ENCODE peak calls at places on chromosomes 2 and 18, in nine cellular contexts. R is CD8-positive, alpha-beta T cell; Y is cardiac muscle cell; N is NB4; C is astrocyte of the spinal cord; L is HCT116; E is neural progenitor cell; K is AG09309; V is fibroblast of pulmonary artery. B is an unnamed sample.
A peak's percentile ranks its signal among the peaks of the same experiment; 100 is the strongest.

GRCh38 chr18:45834303-45834702 is 8.8 kb downstream of the SIGLEC15 start:
- DNase-seq in R (no peak), Y (no peak), N (no peak), C (no peak), L (no peak), E (no peak), K (no peak), V (no peak), B (no peak)

GRCh38 chr2:42336361-42336965 is 24.6 kb downstream of the COX7A2L start:
- DNase-seq in R (no peak), Y (no peak), N (no peak), C (no peak), L (no peak), E (peak; percentile 71), K (no peak), V (no peak), B (no peak)

GRCh38 chr18:7740815-7741214 is 173.7 kb downstream of the PTPRM start:
- DNase-seq in R (no peak), Y (no peak), N (no peak), C (peak; percentile 41), L (no peak), E (peak; percentile 43), K (no peak), V (no peak), B (no peak)

GRCh38 chr18:63994783-63995399 is 25.0 kb downstream of the SERPINB8 start:
- DNase-seq in R (peak; percentile 39), Y (peak; percentile 73), N (peak; percentile 58), C (peak; percentile 45), L (peak; percentile 22), E (peak; percentile 61), K (no peak), V (peak; percentile 70), B (peak; percentile 26)

GRCh38 chr18:62767321-62767720 is 52.0 kb downstream of the PHLPP1 start:
- DNase-seq in R (no peak), Y (peak; percentile 27), N (no peak), C (peak; percentile 82), L (no peak), E (no peak), K (no peak), V (no peak), B (peak; percentile 83)

GRCh38 chr18:26717123-26717522 is 148.4 kb downstream of the AQP4 start:
- DNase-seq in R (no peak), Y (no peak), N (peak; percentile 43), C (no peak), L (no peak), E (no peak), K (no peak), V (no peak), B (no peak)

GRCh38 chr2:208552943-208553342 is 146.4 kb downstream of the PTH2R start:
- DNase-seq in R (no peak), Y (no peak), N (no peak), C (no peak), L (no peak), E (no peak), K (no peak), V (no peak), B (no peak)

GRCh38 chr18:48216639-48217280 is 192.4 kb downstream of the ZBTB7C start:
- DNase-seq in R (no peak), Y (no peak), N (no peak), C (no peak), L (no peak), E (no peak), K (no peak), V (peak; percentile 27), B (no peak)

GRCh38 chr2:179917272-179917671 is 55.9 kb upstream of the ZNF385B start:
- DNase-seq in R (no peak), Y (peak; percentile 61), N (peak; percentile 19), C (peak; percentile 74), L (no peak), E (no peak), K (peak; percentile 62), V (peak; percentile 60), B (peak; percentile 82)

GRCh38 chr18:14942275-14942674 is 194.3 kb downstream of the ANKRD30B start:
- DNase-seq in R (no peak), Y (no peak), N (no peak), C (no peak), L (no peak), E (no peak), K (no peak), V (no peak), B (no peak)

GRCh38 chr18:70366174-70366573 is 77.3 kb downstream of the SOCS6 start:
- DNase-seq in R (no peak), Y (peak; percentile 30), N (no peak), C (no peak), L (no peak), E (peak; percentile 82), K (no peak), V (no peak), B (no peak)

GRCh38 chr2:68762665-68763064 is 28.1 kb downstream of the ARHGAP25 start:
- DNase-seq in R (no peak), Y (peak; percentile 79), N (peak; percentile 61), C (no peak), L (no peak), E (no peak), K (no peak), V (peak; percentile 82), B (no peak)

GRCh38 chr18:10194592-10194991 is 259.8 kb upstream of the APCDD1 start:
- DNase-seq in R (no peak), Y (peak; percentile 21), N (peak; percentile 18), C (no peak), L (no peak), E (no peak), K (no peak), V (no peak), B (no peak)
- TF ChIP-seq CTCF in R (no peak), Y (no peak), N (no peak), C (no peak), L (no peak), E (no peak), K (no peak), V (peak; percentile 4), B (no peak)

GRCh38 chr18:23134780-23135678 is at the start of gene CABLES1:
- DNase-seq in R (peak; percentile 23), Y (peak; percentile 67), N (peak; percentile 73), C (peak; percentile 73), L (no peak), E (peak; percentile 71), K (no peak), V (peak; percentile 71), B (no peak)

GRCh38 chr18:23135679-23136325 is 517 bp downstream of the CABLES1 start:
- DNase-seq in R (peak; percentile 24), Y (peak; percentile 54), N (peak; percentile 48), C (no peak), L (no peak), E (peak; percentile 82), K (no peak), V (peak; percentile 42), B (no peak)

GRCh38 chr18:23136326-23137092 is 1.2 kb downstream of the CABLES1 start:
- DNase-seq in R (peak; percentile 14), Y (peak; percentile 42), N (peak; percentile 62), C (peak; percentile 39), L (no peak), E (peak; percentile 41), K (no peak), V (peak; percentile 39), B (no peak)

GRCh38 chr18:23131693-23132319 is 3.5 kb upstream of the CABLES1 start:
- DNase-seq in R (peak; percentile 72), Y (peak; percentile 91), N (peak; percentile 82), C (peak; percentile 82), L (peak; percentile 73), E (peak; percentile 85), K (peak; percentile 59), V (peak; percentile 94), B (peak; percentile 76)

DNA sequence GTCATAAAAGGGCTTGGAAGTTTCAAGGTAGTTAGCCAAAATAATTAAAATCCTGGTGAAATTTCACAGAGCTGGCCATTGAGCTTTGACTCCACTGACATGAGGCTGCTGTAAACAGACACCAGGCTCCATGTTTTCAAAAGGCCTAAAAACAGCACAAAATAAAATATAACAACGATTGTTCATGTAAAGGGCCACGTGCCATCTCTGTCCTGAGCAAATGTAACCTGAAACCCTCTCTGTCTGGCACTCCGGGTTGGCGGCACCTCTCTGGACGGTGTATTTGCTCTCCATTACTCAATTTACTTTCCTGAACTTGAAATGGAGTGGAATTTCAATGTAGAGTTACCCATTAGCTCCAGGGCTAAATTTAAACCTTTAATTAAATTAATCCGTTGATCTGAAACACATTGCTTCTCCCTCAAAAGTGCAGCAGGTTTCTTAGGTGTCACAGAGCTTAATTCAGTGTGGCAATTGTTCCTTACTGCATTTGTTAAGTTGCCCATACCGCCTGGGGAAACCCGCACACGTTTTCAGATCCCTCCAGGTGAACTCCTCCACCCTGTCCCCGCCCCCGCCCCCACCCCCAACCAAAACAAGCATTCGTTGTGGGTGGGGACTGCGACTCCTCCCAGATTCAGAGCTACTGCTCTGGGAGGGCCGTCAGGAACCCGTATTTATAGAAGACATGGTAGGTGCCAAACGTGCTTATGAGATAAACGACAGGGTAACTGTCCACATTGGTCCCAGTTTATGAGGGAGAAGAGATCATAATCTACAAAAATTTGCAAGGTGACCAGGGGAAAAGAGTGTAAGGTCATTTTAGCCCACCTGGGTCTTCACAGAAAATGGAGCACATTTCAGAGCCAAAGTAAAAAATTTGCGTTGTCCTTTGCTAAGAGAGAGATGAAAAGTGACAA is 1.2 kb upstream of the CABLES1 start:
- DNase-seq in R (peak; percentile 17), Y (no peak), N (peak; percentile 52), C (no peak), L (peak; percentile 53), E (peak; percentile 41), K (no peak), V (no peak), B (no peak)
- H3K4me3 ChIP-seq in R (no peak overlapping the region), Y (peak overlapping the region; percentile 50), N (peak overlapping the region; percentile 56), C (peak overlapping the region; percentile 71), L (peak overlapping the region; percentile 67), E (peak overlapping the region; percentile 59), K (no peak overlapping the region), V (peak overlapping the region; percentile 69), B (peak overlapping the region; percentile 82)

GRCh38 chr2:168336786-168337388 is 89.5 kb upstream of the STK39 start:
- DNase-seq in R (peak; percentile 49), Y (no peak), N (peak; percentile 22), C (no peak), L (peak; percentile 87), E (peak; percentile 32), K (no peak), V (no peak), B (no peak)
- TF ChIP-seq CTCF in R (peak; percentile 36), Y (peak; percentile 26), N (peak; percentile 32), C (peak; percentile 50), L (peak; percentile 78), E (peak; percentile 45), K (peak; percentile 21), V (peak; percentile 29), B (peak; percentile 45)

DNA sequence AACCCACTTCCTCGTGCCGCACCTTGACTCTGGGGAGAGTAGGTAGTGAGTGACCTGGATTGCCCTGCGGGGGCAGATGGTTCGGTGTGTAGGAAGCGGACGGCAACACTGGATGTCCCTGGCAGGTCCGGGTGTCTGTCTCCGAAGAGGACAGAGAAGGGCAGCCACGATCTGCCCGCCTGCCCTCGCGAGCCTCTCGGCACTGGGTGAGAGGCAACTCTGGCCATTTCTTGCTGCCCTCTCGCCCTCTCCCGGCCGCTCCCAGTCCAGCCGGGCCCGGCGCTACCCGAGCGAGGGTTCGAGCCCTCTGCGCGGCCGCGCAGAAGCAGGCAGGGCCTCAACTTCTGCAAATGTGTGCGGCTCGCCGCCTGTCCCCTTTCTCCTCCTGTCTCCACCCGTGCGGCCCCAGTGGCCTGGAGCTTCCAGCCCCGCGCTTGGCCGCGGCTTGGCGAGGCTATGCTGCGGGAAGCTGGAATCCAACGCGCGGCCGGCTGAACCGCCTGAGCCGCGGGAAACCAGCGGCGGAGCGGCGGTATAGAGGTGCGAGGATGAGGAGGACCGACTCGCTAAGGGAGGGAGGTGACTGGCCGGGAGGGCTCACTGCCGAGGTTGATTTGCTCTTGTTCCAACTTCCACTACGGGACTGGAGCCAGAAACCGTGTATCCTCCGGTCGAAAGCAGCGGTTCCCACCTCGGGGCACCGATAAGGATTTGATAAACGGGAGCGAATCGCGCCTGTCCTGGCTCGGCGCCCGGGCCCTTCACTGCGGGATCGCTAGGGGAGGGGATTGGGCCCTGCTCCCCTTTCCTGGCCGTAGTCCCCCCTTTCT is 1.5 kb downstream of the EPAS1 start:
- DNase-seq in R (peak; percentile 28), Y (peak; percentile 79), N (peak; percentile 54), C (peak; percentile 31), L (no peak), E (peak; percentile 58), K (no peak), V (peak; percentile 73), B (no peak)
- H3K4me3 ChIP-seq in R (peak overlapping the region; percentile 80), Y (peak overlapping the region; percentile 61), N (no peak overlapping the region), C (peak overlapping the region; percentile 50), L (peak overlapping the region; percentile 91), E (peak overlapping the region; percentile 62), K (peak overlapping the region; percentile 94), V (peak overlapping the region; percentile 98), B (peak overlapping the region; percentile 55)

B was measured in astrocyte of the cerebellum.